ENCODE peak calls at places on chromosomes 5 and 9, in eight cellular contexts. Z is CD4-positive, CD25-positive, alpha-beta regulatory T cell; P is Peyer's patch; C is brain microvascular endothelial cell; G is uterus; B is ascending aorta; U is WERI-Rb-1; Q is vagina. V is an unnamed sample.

GRCh38 chr5:168960492-168960891 is 340.4 kb downstream of the SLIT3 start:
- DNase-seq in P (no peak), G (no peak), B (no peak), Z (peak; percentile 25), U (no peak), C (no peak), Q (no peak), V (no peak)

GRCh38 chr5:32933692-32934091 is 222.6 kb downstream of the NPR3 start:
- DNase-seq in Q (no peak), G (no peak), Z (no peak), B (no peak), U (no peak), P (no peak), C (no peak), V (no peak)

GRCh38 chr9:114154597-114155102 is 687 bp upstream of the COL27A1 start:
- DNase-seq in Q (no peak), Z (no peak), C (no peak), G (no peak), B (no peak), P (no peak), U (no peak), V (no peak)

GRCh38 chr5:175306381-175306780 is 137.6 kb downstream of the DRD1 start:
- DNase-seq in Z (no peak), P (no peak), B (no peak), C (no peak), U (no peak), G (no peak), Q (no peak), V (no peak)

GRCh38 chr9:120697448-120697847 is 16.8 kb downstream of the MEGF9 start:
- DNase-seq in C (no peak), Z (no peak), P (no peak), Q (no peak), U (no peak), B (no peak), G (no peak), V (no peak)

GRCh38 chr9:73805111-73805510 is 653.4 kb downstream of the ANXA1 start:
- DNase-seq in Q (no peak), Z (no peak), B (no peak), C (no peak), G (no peak), P (no peak), U (no peak), V (no peak)

GRCh38 chr5:81151546-81151945 is 81.6 kb upstream of the CKMT2 start:
- DNase-seq in P (no peak), Z (no peak), B (no peak), C (peak; percentile 62), U (no peak), G (no peak), Q (no peak), V (no peak)

GRCh38 chr5:152595327-152595890 is 190.3 kb upstream of the NMUR2 start:
- DNase-seq in U (no peak), Z (no peak), C (no peak), B (no peak), Q (no peak), G (no peak), P (no peak), V (no peak)

GRCh38 chr5:76084496-76085285 is 1.5 kb downstream of the SV2C start:
- DNase-seq in C (no peak), Z (no peak), U (peak; percentile 61), Q (no peak), G (no peak), P (no peak), B (no peak), V (no peak)

GRCh38 chr5:113788141-113788540 is 274.6 kb downstream of the YTHDC2 start:
- DNase-seq in U (no peak), P (no peak), B (no peak), G (no peak), Z (no peak), Q (no peak), C (no peak), V (no peak)

GRCh38 chr9:32350682-32351081 is 33.8 kb upstream of the ACO1 start:
- DNase-seq in G (no peak), C (no peak), Q (no peak), P (no peak), B (no peak), U (no peak), Z (peak; percentile 37), V (no peak)

GRCh38 chr5:102922839-102923477 is 167.9 kb downstream of the PAM start:
- DNase-seq in G (no peak), C (no peak), U (no peak), B (no peak), Q (no peak), Z (no peak), P (no peak), V (no peak)

GRCh38 chr5:128920345-128921215 is 44.7 kb upstream of the SLC27A6 start:
- DNase-seq in B (no peak), P (no peak), Z (no peak), U (no peak), G (no peak), C (peak; percentile 20), Q (no peak), V (peak; percentile 40)

GRCh38 chr9:132485454-132485853 is 75.4 kb downstream of the CFAP77 start:
- DNase-seq in U (no peak), B (no peak), G (no peak), P (no peak), Q (no peak), Z (no peak), C (no peak), V (no peak)

GRCh38 chr5:652023-652515 is 39.9 kb downstream of the CEP72 start:
- DNase-seq in P (peak; percentile 10), Z (no peak), G (no peak), C (no peak), Q (no peak), B (no peak), U (no peak), V (no peak)
- H3K4me3 ChIP-seq in P (no peak overlapping the region), Z (no peak overlapping the region), G (no peak overlapping the region), C (no peak overlapping the region), Q (no peak overlapping the region), B (no peak overlapping the region), U (no peak overlapping the region), V (no peak overlapping the region)

GRCh38 chr5:143177263-143177994 is 226.1 kb downstream of the NR3C1 start:
- DNase-seq in P (no peak), G (no peak), B (peak; percentile 20), Z (no peak), Q (no peak), C (peak; percentile 100), U (no peak), V (peak; percentile 40)
- H3K27ac ChIP-seq in P (no peak overlapping the region), G (no peak overlapping the region), B (no peak overlapping the region), Z (no peak overlapping the region), Q (no peak overlapping the region), C (peak overlapping the region; percentile 87), U (no peak overlapping the region), V (no peak overlapping the region)

GRCh38 chr5:74471875-74472274 is 168.7 kb downstream of the ENC1 start:
- DNase-seq in G (no peak), C (peak; percentile 43), P (no peak), B (no peak), Q (no peak), Z (no peak), U (no peak), V (no peak)

GRCh38 chr5:74478328-74478727 is 162.2 kb downstream of the ENC1 start:
- DNase-seq in Z (no peak), G (no peak), C (no peak), U (no peak), P (no peak), Q (no peak), B (no peak), V (no peak)

GRCh38 chr5:74476197-74477081 is 164.1 kb downstream of the ENC1 start:
- DNase-seq in U (no peak), Z (no peak), B (no peak), C (no peak), G (no peak), Q (no peak), P (no peak), V (no peak)

GRCh38 chr5:74477761-74478160 is 162.8 kb downstream of the ENC1 start:
- DNase-seq in P (no peak), Z (no peak), B (no peak), G (no peak), C (no peak), U (peak; percentile 50), Q (no peak), V (no peak)

DNA sequence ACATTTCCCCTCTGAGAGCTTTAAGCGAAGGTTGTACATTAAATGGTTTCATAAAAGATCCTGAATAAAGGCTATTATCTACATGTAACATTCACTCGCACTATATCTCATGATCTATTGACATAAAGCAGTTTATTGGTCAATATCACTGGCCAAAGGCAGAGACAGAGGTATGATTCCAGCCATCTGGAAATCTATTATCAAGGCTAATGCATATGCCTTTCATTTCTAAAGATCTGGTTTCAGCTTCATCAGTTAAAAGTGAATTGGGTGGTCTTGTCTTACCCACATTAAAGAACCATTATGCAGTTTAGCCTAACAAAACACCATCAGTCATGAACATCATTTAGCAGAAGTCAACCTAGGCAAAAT is 163.5 kb downstream of the ENC1 start:
- DNase-seq in P (no peak), Q (no peak), U (no peak), G (no peak), C (no peak), B (no peak), Z (no peak), V (no peak)
- H3K4me3 ChIP-seq in P (no peak overlapping the region), Q (no peak overlapping the region), U (no peak overlapping the region), G (no peak overlapping the region), C (no peak overlapping the region), B (no peak overlapping the region), Z (no peak overlapping the region), V (no peak overlapping the region)

DNA sequence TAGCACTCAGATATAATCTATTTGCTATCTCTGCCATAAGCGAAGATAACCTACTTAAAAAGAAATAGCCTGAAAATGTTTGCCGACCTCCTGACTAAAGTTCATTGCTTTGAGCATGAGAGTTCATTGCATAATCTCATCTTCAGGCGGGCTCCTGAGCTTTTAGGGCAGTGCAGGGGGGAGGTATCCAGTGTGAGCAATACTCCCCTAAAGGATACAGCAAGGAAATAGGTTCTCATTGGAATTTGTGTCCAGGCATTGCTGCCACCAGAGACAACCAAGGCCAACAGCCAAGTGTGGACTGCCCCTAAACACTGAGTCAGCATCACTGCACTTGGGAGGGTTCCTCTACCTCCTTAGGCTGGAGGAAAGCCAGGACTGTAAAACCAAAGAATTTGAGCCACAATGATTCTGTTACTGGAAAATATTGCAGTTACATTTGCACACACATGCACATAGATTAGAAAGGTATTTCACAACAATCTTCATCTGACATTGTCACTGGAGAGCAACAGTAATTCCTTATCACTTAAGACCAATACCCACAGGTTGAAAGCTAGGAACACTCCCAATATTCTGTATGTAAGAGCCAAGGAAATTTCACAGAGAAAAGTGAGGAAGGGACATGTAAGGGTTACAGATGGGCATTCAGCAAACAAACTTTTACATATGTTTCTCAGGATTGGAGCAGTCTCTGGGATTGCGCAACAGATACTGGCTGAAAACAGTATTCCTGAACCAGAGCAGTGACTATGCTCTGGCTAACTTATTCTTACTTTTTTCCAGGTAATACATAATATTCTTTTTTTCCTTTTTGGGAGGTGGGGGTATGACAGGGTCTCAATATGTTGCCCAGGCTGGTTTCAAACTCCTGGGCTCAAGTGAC is 98.6 kb upstream of the TLE1 start:
- DNase-seq in C (peak; percentile 85), G (peak; percentile 51), P (no peak), Q (no peak), U (no peak), B (no peak), Z (no peak), V (no peak)
- H3K27ac ChIP-seq in C (no peak overlapping the region), G (peak overlapping the region; percentile 34), P (no peak overlapping the region), Q (no peak overlapping the region), U (no peak overlapping the region), B (no peak overlapping the region), Z (no peak overlapping the region), V (no peak overlapping the region)